ENCODE peak calls at places on chromosomes 6 and 20, in eight cellular contexts. D is lung, W is NCI-H2081, C is iPS DF 6.9, N is NAMALWA, E is endothelial cell, V is tibial artery, T is fibroblast of mammary gland. R is an unnamed sample.

GRCh38 chr6:26183581-26184408 is 96.6 kb downstream of the HFE start:
- DNase-seq in D (peak; percentile 58), W (no peak), C (no peak), N (no peak), E (peak; percentile 49), V (peak; percentile 59), T (peak; percentile 85), R (peak; percentile 79)

GRCh38 chr6:112286010-112286409 is 31.6 kb upstream of the LAMA4 start:
- DNase-seq in D (no peak), W (no peak), C (no peak), N (no peak), E (no peak), V (no peak), T (no peak), R (no peak)

GRCh38 chr6:63427951-63428350 is 108.2 kb upstream of the LGSN start:
- DNase-seq in D (no peak), W (no peak), C (no peak), N (no peak), E (no peak), V (no peak), T (no peak), R (no peak)

GRCh38 chr6:134295953-134296553 is 21.9 kb downstream of the SGK1 start:
- DNase-seq in D (peak; percentile 32), W (no peak), C (no peak), N (no peak), E (no peak), V (peak; percentile 65), T (peak; percentile 99), R (no peak)

GRCh38 chr6:57173056-57173885 is 1.1 kb downstream of the BAG2 start:
- DNase-seq in D (no peak), W (peak; percentile 31), C (no peak), N (peak; percentile 71), E (no peak), V (no peak), T (no peak), R (peak; percentile 62)

GRCh38 chr20:49700411-49701185 is 13.1 kb downstream of the B4GALT5 start:
- DNase-seq in D (no peak), W (no peak), C (no peak), N (no peak), E (no peak), V (no peak), T (peak; percentile 80), R (no peak)

GRCh38 chr6:1890987-1891386 is 281.3 kb downstream of the FOXC1 start:
- DNase-seq in D (no peak), W (no peak), C (no peak), N (no peak), E (no peak), V (no peak), T (no peak), R (no peak)

GRCh38 chr6:33454009-33454946 is at the start of gene ZBTB9:
- DNase-seq in D (peak; percentile 96), W (peak; percentile 98), C (peak; percentile 83), N (peak; percentile 96), E (peak; percentile 94), V (peak; percentile 96), T (peak; percentile 95), R (peak; percentile 97)

GRCh38 chr6:147935656-147936055 is 407.0 kb upstream of the SASH1 start:
- DNase-seq in D (no peak), W (no peak), C (no peak), N (no peak), E (no peak), V (no peak), T (no peak), R (no peak)

GRCh38 chr20:63351811-63352591 is 9.1 kb downstream of the CHRNA4 start:
- DNase-seq in D (no peak), W (no peak), C (no peak), N (no peak), E (no peak), V (no peak), T (no peak), R (no peak)

GRCh38 chr6:11412011-11412424 is 125.5 kb upstream of the TMEM170B start:
- DNase-seq in D (no peak), W (no peak), C (no peak), N (no peak), E (no peak), V (no peak), T (peak; percentile 48), R (no peak)

GRCh38 chr20:21583486-21584168 is 69.8 kb upstream of the NKX2-2 start:
- DNase-seq in D (no peak), W (peak; percentile 97), C (no peak), N (no peak), E (no peak), V (no peak), T (no peak), R (no peak)

GRCh38 chr6:161694995-161695394 is 421.1 kb upstream of the AGPAT4 start:
- DNase-seq in D (no peak), W (no peak), C (peak; percentile 9), N (peak; percentile 34), E (no peak), V (no peak), T (peak; percentile 61), R (no peak)

GRCh38 chr6:70413829-70414494 is 654 bp downstream of the FAM135A start:
- DNase-seq in D (no peak), W (peak; percentile 26), C (no peak), N (peak; percentile 70), E (no peak), V (no peak), T (no peak), R (no peak)

GRCh38 chr6:120584111-120584760 is 750.0 kb downstream of the TBC1D32 start:
- DNase-seq in D (no peak), W (no peak), C (no peak), N (no peak), E (no peak), V (no peak), T (no peak), R (no peak)

GRCh38 chr6:109187399-109188114 is 92.2 kb downstream of the CEP57L1 start:
- DNase-seq in D (peak; percentile 50), W (peak; percentile 35), C (peak; percentile 31), N (peak; percentile 71), E (peak; percentile 53), V (peak; percentile 35), T (peak; percentile 50), R (peak; percentile 72)

GRCh38 chr6:26249959-26250805 is 114.8 kb upstream of the BTN3A2 start:
- DNase-seq in D (no peak), W (peak; percentile 86), C (no peak), N (peak; percentile 72), E (peak; percentile 47), V (no peak), T (no peak), R (no peak)

R was measured in sciatic nerve.